ENCODE peak calls at places on chromosomes 16 and 17, in six cellular contexts. One of them, this sample, is unnamed.

GRCh38 chr17:35214192-35214591 is 20.0 kb upstream of the SLC35G3 start:
- DNase-seq in mesenchymal stem cell: no peak
- DNase-seq in IMR-90: no peak
- DNase-seq in H1: no peak
- DNase-seq in neuronal stem cell: no peak
- DNase-seq in trophoblast cell: no peak
- DNase-seq in this sample: no peak

GRCh38 chr17:30203471-30203981 is 32.0 kb downstream of the SLC6A4 start:
- DNase-seq in mesenchymal stem cell: no peak
- DNase-seq in IMR-90: no peak
- DNase-seq in H1: peak
- DNase-seq in neuronal stem cell: no peak
- DNase-seq in trophoblast cell: peak
- DNase-seq in this sample: peak

GRCh38 chr17:55295411-55296170 is 30.8 kb downstream of the HLF start:
- DNase-seq in mesenchymal stem cell: peak
- DNase-seq in IMR-90: peak
- DNase-seq in H1: peak
- DNase-seq in neuronal stem cell: peak
- DNase-seq in trophoblast cell: peak
- DNase-seq in this sample: peak

GRCh38 chr17:45834471-45835396 is 9.9 kb upstream of the SPPL2C start:
- DNase-seq in mesenchymal stem cell: no peak
- DNase-seq in IMR-90: no peak
- DNase-seq in H1: no peak
- DNase-seq in neuronal stem cell: no peak
- DNase-seq in trophoblast cell: peak
- DNase-seq in this sample: no peak

GRCh38 chr17:75010683-75011406 is 1.6 kb upstream of the MRPL58 start:
- DNase-seq in mesenchymal stem cell: peak
- DNase-seq in IMR-90: peak
- DNase-seq in H1: no peak
- DNase-seq in neuronal stem cell: no peak
- DNase-seq in trophoblast cell: peak
- DNase-seq in this sample: peak

GRCh38 chr16:24869033-24869432 is 23.3 kb downstream of the SLC5A11 start:
- DNase-seq in mesenchymal stem cell: no peak
- DNase-seq in IMR-90: no peak
- DNase-seq in H1: no peak
- DNase-seq in neuronal stem cell: no peak
- DNase-seq in trophoblast cell: no peak
- DNase-seq in this sample: no peak

GRCh38 chr17:18089613-18090012 is 1.9 kb downstream of the DRG2 start:
- DNase-seq in mesenchymal stem cell: peak
- DNase-seq in IMR-90: no peak
- DNase-seq in H1: no peak
- DNase-seq in neuronal stem cell: no peak
- DNase-seq in trophoblast cell: no peak
- DNase-seq in this sample: no peak

GRCh38 chr16:72247821-72248253 is 75.9 kb upstream of the PMFBP1 start:
- DNase-seq in mesenchymal stem cell: peak
- DNase-seq in IMR-90: peak
- DNase-seq in H1: no peak
- DNase-seq in neuronal stem cell: no peak
- DNase-seq in trophoblast cell: no peak
- DNase-seq in this sample: no peak

GRCh38 chr16:30637952-30638351 is 12.8 kb upstream of the PRR14 start:
- DNase-seq in mesenchymal stem cell: peak
- DNase-seq in IMR-90: peak
- DNase-seq in H1: no peak
- DNase-seq in neuronal stem cell: no peak
- DNase-seq in trophoblast cell: peak
- DNase-seq in this sample: no peak

GRCh38 chr17:6908807-6909206 is 77.3 kb upstream of the TEKT1 start:
- DNase-seq in mesenchymal stem cell: no peak
- DNase-seq in IMR-90: no peak
- DNase-seq in H1: no peak
- DNase-seq in neuronal stem cell: no peak
- DNase-seq in trophoblast cell: no peak
- DNase-seq in this sample: no peak

GRCh38 chr17:16504974-16505373 is 13.0 kb upstream of the LRRC75A start:
- DNase-seq in mesenchymal stem cell: no peak
- DNase-seq in IMR-90: no peak
- DNase-seq in H1: no peak
- DNase-seq in neuronal stem cell: no peak
- DNase-seq in trophoblast cell: peak
- DNase-seq in this sample: no peak

GRCh38 chr17:45441536-45442310 is 9.1 kb upstream of the ARHGAP27 start:
- DNase-seq in mesenchymal stem cell: no peak
- DNase-seq in IMR-90: no peak
- DNase-seq in H1: no peak
- DNase-seq in neuronal stem cell: no peak
- DNase-seq in trophoblast cell: no peak
- DNase-seq in this sample: no peak

GRCh38 chr16:66295191-66295590 is 71.3 kb upstream of the CDH5 start:
- DNase-seq in mesenchymal stem cell: no peak
- DNase-seq in IMR-90: no peak
- DNase-seq in H1: no peak
- DNase-seq in neuronal stem cell: no peak
- DNase-seq in trophoblast cell: peak
- DNase-seq in this sample: no peak

GRCh38 chr17:30363715-30364202 is 15.0 kb upstream of the CPD start:
- DNase-seq in mesenchymal stem cell: peak
- DNase-seq in IMR-90: peak
- DNase-seq in H1: no peak
- DNase-seq in neuronal stem cell: no peak
- DNase-seq in trophoblast cell: peak
- DNase-seq in this sample: no peak

GRCh38 chr17:73360961-73361761 is 49.4 kb upstream of the CDC42EP4 start:
- DNase-seq in mesenchymal stem cell: no peak
- DNase-seq in IMR-90: no peak
- DNase-seq in H1: no peak
- DNase-seq in neuronal stem cell: peak
- DNase-seq in trophoblast cell: no peak
- DNase-seq in this sample: peak

GRCh38 chr16:8718753-8719386 is 44.5 kb downstream of the ABAT start:
- DNase-seq in mesenchymal stem cell: no peak
- DNase-seq in IMR-90: no peak
- DNase-seq in H1: no peak
- DNase-seq in neuronal stem cell: no peak
- DNase-seq in trophoblast cell: peak
- DNase-seq in this sample: no peak

GRCh38 chr17:74157366-74157765 is 46.1 kb upstream of the RPL38 start:
- DNase-seq in mesenchymal stem cell: no peak
- DNase-seq in IMR-90: no peak
- DNase-seq in H1: no peak
- DNase-seq in neuronal stem cell: no peak
- DNase-seq in trophoblast cell: no peak
- DNase-seq in this sample: peak

GRCh38 chr16:1296688-1297412 is 12.6 kb upstream of the UBE2I start:
- DNase-seq in mesenchymal stem cell: peak
- DNase-seq in IMR-90: peak
- DNase-seq in H1: no peak
- DNase-seq in neuronal stem cell: no peak
- DNase-seq in trophoblast cell: peak
- DNase-seq in this sample: no peak

GRCh38 chr17:49582789-49583188 is 7.1 kb downstream of the NXPH3 start:
- DNase-seq in mesenchymal stem cell: no peak
- DNase-seq in IMR-90: peak
- DNase-seq in H1: no peak
- DNase-seq in neuronal stem cell: no peak
- DNase-seq in trophoblast cell: no peak
- DNase-seq in this sample: no peak

GRCh38 chr17:33520404-33521032 is 227.4 kb upstream of the ASIC2 start:
- DNase-seq in mesenchymal stem cell: peak
- DNase-seq in IMR-90: peak
- DNase-seq in H1: peak
- DNase-seq in neuronal stem cell: peak
- DNase-seq in trophoblast cell: peak
- DNase-seq in this sample: peak

GRCh38 chr17:54749157-54749556 is 151.5 kb upstream of the TOM1L1 start:
- DNase-seq in mesenchymal stem cell: no peak
- DNase-seq in IMR-90: no peak
- DNase-seq in H1: no peak
- DNase-seq in neuronal stem cell: no peak
- DNase-seq in trophoblast cell: no peak
- DNase-seq in this sample: peak

GRCh38 chr16:7303677-7304200 is 28.9 kb upstream of the RBFOX1 start:
- DNase-seq in mesenchymal stem cell: no peak
- DNase-seq in IMR-90: no peak
- DNase-seq in H1: no peak
- DNase-seq in neuronal stem cell: no peak
- DNase-seq in trophoblast cell: no peak
- DNase-seq in this sample: peak

GRCh38 chr17:79065105-79065670 is 9.4 kb upstream of the ENGASE start:
- DNase-seq in mesenchymal stem cell: peak
- DNase-seq in IMR-90: peak
- DNase-seq in H1: no peak
- DNase-seq in neuronal stem cell: no peak
- DNase-seq in trophoblast cell: peak
- DNase-seq in this sample: peak
- H4K91ac ChIP-seq in mesenchymal stem cell: no peak
- H4K91ac ChIP-seq in IMR-90: no peak
- H4K91ac ChIP-seq in H1: no peak
- H4K91ac ChIP-seq in neuronal stem cell: no peak
- H4K91ac ChIP-seq in trophoblast cell: no peak
- H4K91ac ChIP-seq in this sample: no peak

GRCh38 chr17:67246398-67246647 is 1.3 kb upstream of the HELZ start:
- DNase-seq in mesenchymal stem cell: peak
- DNase-seq in IMR-90: peak
- DNase-seq in H1: no peak
- DNase-seq in neuronal stem cell: peak
- DNase-seq in trophoblast cell: peak
- DNase-seq in this sample: no peak
- H4K8ac ChIP-seq in mesenchymal stem cell: no peak
- H4K8ac ChIP-seq in IMR-90: no peak
- H4K8ac ChIP-seq in H1: peak
- H4K8ac ChIP-seq in neuronal stem cell: no peak
- H4K8ac ChIP-seq in trophoblast cell: peak
- H4K8ac ChIP-seq in this sample: no peak

DNA sequence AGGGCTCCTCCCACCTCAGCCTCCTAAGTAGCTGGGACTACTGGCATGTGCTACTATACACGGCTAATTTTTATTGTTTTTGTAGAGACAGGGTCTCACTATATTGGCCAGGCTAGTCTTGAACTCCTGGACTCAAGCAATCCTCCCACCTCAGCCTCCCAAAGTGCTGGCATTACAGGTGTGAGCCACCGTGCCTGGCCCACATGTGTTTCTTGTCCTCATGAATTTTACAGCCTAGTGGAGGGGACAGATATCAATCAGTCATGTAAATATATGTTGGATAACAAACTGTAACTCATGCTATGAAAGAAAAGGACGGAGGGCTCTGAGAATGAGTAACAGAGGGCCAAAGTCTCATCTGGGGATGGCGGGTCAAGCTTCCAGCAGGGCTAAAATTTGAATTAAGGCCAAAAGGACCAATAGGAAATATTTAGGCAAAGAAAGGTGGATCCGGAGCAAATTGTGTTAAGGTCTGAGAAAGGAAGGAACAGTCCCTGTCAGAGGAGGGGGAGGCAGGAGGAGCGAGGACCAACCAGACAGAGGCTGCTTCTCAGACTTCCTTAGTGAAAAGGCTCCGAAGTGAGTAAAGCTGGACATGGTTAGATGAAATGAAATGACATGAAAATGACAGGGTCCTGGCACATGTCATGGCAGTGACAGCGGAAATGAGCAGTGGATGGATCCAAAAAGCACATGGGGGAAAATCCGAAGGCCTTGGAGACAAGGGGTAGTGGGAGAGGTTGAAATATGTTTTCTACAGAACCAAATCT is 3.8 kb downstream of the PDZD9 start:
- DNase-seq in mesenchymal stem cell: no peak
- DNase-seq in IMR-90: no peak
- DNase-seq in H1: no peak
- DNase-seq in neuronal stem cell: no peak
- DNase-seq in trophoblast cell: no peak
- DNase-seq in this sample: no peak
- H4K91ac ChIP-seq in mesenchymal stem cell: no peak
- H4K91ac ChIP-seq in IMR-90: no peak
- H4K91ac ChIP-seq in H1: no peak
- H4K91ac ChIP-seq in neuronal stem cell: no peak
- H4K91ac ChIP-seq in trophoblast cell: no peak
- H4K91ac ChIP-seq in this sample: no peak

DNA sequence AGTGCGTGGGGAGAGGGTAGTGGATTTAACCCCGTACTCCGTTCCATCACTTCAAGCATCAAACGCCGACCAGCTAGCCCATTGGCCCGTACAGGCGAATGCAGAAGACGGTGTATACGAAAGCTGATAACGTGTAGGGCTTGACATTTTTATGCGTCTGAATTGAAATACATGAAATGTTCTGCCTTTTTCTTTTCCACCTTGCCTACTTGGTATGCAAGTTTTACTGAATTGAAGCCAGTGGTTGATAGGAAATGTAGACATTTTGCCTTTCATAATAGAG is 834 bp upstream of the STAT3 start:
- DNase-seq in mesenchymal stem cell: no peak
- DNase-seq in IMR-90: no peak
- DNase-seq in H1: no peak
- DNase-seq in neuronal stem cell: no peak
- DNase-seq in trophoblast cell: no peak
- DNase-seq in this sample: no peak
- H4K8ac ChIP-seq in mesenchymal stem cell: peak
- H4K8ac ChIP-seq in IMR-90: peak
- H4K8ac ChIP-seq in H1: peak
- H4K8ac ChIP-seq in neuronal stem cell: no peak
- H4K8ac ChIP-seq in trophoblast cell: peak
- H4K8ac ChIP-seq in this sample: peak

GRCh38 chr16:85477801-85478363 is 135.2 kb upstream of the GSE1 start:
- DNase-seq in mesenchymal stem cell: peak
- DNase-seq in IMR-90: no peak
- DNase-seq in H1: no peak
- DNase-seq in neuronal stem cell: no peak
- DNase-seq in trophoblast cell: peak
- DNase-seq in this sample: no peak
- H4K91ac ChIP-seq in mesenchymal stem cell: no peak
- H4K91ac ChIP-seq in IMR-90: no peak
- H4K91ac ChIP-seq in H1: no peak
- H4K91ac ChIP-seq in neuronal stem cell: no peak
- H4K91ac ChIP-seq in trophoblast cell: no peak
- H4K91ac ChIP-seq in this sample: no peak

This sample was measured in H9.